ENCODE peak calls at places on chromosomes 2 and 18, in eight cellular contexts. Z is brain microvascular endothelial cell, I is IMR-90, S is omental fat pad, T is uterus, L is coronary artery, Y is WTC11, D is lung. U is an unnamed sample.

GRCh38 chr18:38695559-38696270 is 1130.1 kb upstream of the CELF4 start:
- DNase-seq in Z (no peak), I (no peak), S (no peak), T (no peak), L (no peak), Y (no peak), D (no peak), U (no peak)

GRCh38 chr2:240466579-240467148 is 31.2 kb downstream of the GPC1 start:
- DNase-seq in Z (no peak), I (no peak), S (peak; percentile 18), T (peak; percentile 8), L (no peak), Y (peak; percentile 5), D (peak; percentile 28), U (peak; percentile 55)

GRCh38 chr2:240429341-240429871 is 6.1 kb upstream of the GPC1 start:
- DNase-seq in Z (no peak), I (no peak), S (peak; percentile 14), T (no peak), L (peak; percentile 71), Y (no peak), D (no peak), U (peak; percentile 33)

GRCh38 chr2:36366491-36367120 is 11.0 kb downstream of the CRIM1 start:
- DNase-seq in Z (no peak), I (no peak), S (no peak), T (no peak), L (no peak), Y (no peak), D (no peak), U (no peak)

GRCh38 chr2:192814376-192814775 is 619.6 kb upstream of the TMEFF2 start:
- DNase-seq in Z (no peak), I (no peak), S (no peak), T (no peak), L (no peak), Y (no peak), D (no peak), U (no peak)

GRCh38 chr2:182606728-182607681 is 109.1 kb upstream of the DNAJC10 start:
- DNase-seq in Z (no peak), I (no peak), S (no peak), T (no peak), L (no peak), Y (no peak), D (no peak), U (no peak)

GRCh38 chr2:85468704-85469349 is 50.3 kb downstream of the SH2D6 start:
- DNase-seq in Z (no peak), I (peak; percentile 58), S (no peak), T (no peak), L (no peak), Y (no peak), D (no peak), U (no peak)

GRCh38 chr18:45588831-45589558 is 26.3 kb upstream of the SLC14A2 start:
- DNase-seq in Z (no peak), I (peak; percentile 60), S (no peak), T (peak; percentile 73), L (no peak), Y (no peak), D (no peak), U (no peak)

GRCh38 chr2:74511104-74511989 is 2.9 kb upstream of the TLX2 start:
- DNase-seq in Z (no peak), I (peak; percentile 37), S (no peak), T (no peak), L (no peak), Y (no peak), D (no peak), U (no peak)

GRCh38 chr2:221527759-221528444 is 44.2 kb downstream of the EPHA4 start:
- DNase-seq in Z (no peak), I (peak; percentile 45), S (no peak), T (no peak), L (no peak), Y (no peak), D (no peak), U (no peak)

GRCh38 chr2:114518738-114519137 is 76.3 kb downstream of the DPP10 start:
- DNase-seq in Z (no peak), I (no peak), S (no peak), T (no peak), L (no peak), Y (no peak), D (no peak), U (no peak)

GRCh38 chr2:152201466-152201830 is 25.9 kb upstream of the STAM2 start:
- DNase-seq in Z (no peak), I (no peak), S (no peak), T (no peak), L (no peak), Y (no peak), D (no peak), U (no peak)

GRCh38 chr2:152200101-152200500 is 24.5 kb upstream of the STAM2 start:
- DNase-seq in Z (no peak), I (peak; percentile 8), S (no peak), T (no peak), L (no peak), Y (no peak), D (no peak), U (no peak)

GRCh38 chr2:152198499-152198898 is 22.9 kb upstream of the STAM2 start:
- DNase-seq in Z (no peak), I (no peak), S (no peak), T (no peak), L (no peak), Y (no peak), D (no peak), U (no peak)

GRCh38 chr2:152200562-152201465 is 25.3 kb upstream of the STAM2 start:
- DNase-seq in Z (peak; percentile 99), I (peak; percentile 98), S (peak; percentile 77), T (peak; percentile 79), L (peak; percentile 88), Y (peak; percentile 25), D (peak; percentile 77), U (peak; percentile 76)
- TF ChIP-seq CTCF in Z (no peak), I (no peak), S (no peak), T (no peak), L (no peak), Y (no peak), D (no peak), U (no peak)

DNA sequence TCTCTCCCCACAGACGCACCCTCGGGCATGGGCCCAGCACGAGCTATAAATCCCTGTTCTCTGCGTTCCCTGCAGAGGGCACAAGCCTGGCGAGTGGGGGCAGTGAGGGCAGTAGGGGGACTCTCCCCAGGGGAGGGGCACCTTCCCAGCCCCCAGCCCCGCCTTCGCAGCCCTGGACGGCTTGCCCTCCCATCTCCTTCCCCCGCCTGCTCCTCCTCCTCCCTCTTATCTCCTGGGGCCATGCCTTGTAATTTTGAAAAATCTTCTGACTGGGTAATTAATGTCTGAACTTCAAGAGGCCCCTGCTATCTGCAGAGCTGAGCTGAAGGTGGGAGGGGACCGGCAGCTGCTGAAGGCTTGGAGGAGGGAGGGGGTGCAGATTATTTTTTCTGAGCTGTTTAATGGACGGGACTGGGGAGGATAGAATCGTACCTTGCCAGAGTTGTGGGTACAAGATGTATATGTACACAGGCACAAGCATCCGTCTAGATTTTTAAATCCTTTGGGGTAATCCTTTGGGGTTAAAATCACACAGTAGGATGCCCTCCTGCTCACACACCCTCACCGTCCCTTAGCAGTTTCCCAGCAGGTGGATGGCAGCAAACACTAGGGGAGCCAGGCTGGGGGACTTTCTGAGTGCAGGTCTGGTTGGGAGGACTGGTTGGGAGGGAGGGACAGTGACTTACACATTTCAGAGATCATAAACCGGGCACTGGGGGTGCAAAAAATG is 121.9 kb downstream of the SMAD7 start:
- DNase-seq in Z (no peak), I (no peak), S (peak; percentile 12), T (peak; percentile 22), L (peak; percentile 71), Y (peak; percentile 36), D (no peak), U (peak; percentile 67)
- TF ChIP-seq CTCF in Z (peak; percentile 35), I (no peak), S (no peak), T (no peak), L (no peak), Y (no peak), D (no peak), U (no peak)

GRCh38 chr2:143071185-143071876 is 57.9 kb upstream of the ARHGAP15 start:
- DNase-seq in Z (no peak), I (no peak), S (no peak), T (no peak), L (no peak), Y (no peak), D (no peak), U (no peak)

GRCh38 chr2:143081616-143082015 is 47.6 kb upstream of the ARHGAP15 start:
- DNase-seq in Z (no peak), I (no peak), S (no peak), T (no peak), L (no peak), Y (no peak), D (no peak), U (no peak)

GRCh38 chr2:143070688-143071087 is 58.5 kb upstream of the ARHGAP15 start:
- DNase-seq in Z (no peak), I (no peak), S (no peak), T (no peak), L (no peak), Y (no peak), D (no peak), U (no peak)

GRCh38 chr2:143078106-143078505 is 51.1 kb upstream of the ARHGAP15 start:
- DNase-seq in Z (no peak), I (no peak), S (no peak), T (no peak), L (no peak), Y (no peak), D (no peak), U (no peak)

DNA sequence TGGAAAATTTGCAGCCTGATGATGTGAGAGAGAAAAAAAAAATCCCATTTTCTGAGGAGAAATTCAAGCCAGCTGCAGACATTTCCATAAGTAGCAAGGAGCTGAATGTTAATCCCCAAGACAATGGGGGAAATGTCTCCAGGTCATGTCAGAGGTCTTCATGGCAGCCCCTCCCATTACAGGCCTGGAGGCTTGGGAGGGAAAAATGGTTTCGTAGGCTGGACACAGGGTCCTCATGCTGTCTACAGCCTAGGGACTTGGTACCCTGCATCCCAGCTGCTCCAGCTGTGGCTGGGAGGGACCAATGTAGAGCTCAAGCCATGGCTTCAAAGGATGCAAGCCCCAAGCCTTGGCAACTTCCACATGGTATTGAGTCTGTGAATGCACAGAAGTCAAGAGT is 53.5 kb upstream of the ARHGAP15 start:
- DNase-seq in Z (no peak), I (no peak), S (no peak), T (no peak), L (no peak), Y (no peak), D (no peak), U (no peak)
- TF ChIP-seq CTCF in Z (no peak), I (no peak), S (no peak), T (no peak), L (no peak), Y (no peak), D (no peak), U (no peak)

GRCh38 chr2:1889099-1889650 is 144.9 kb upstream of the PXDN start:
- DNase-seq in Z (no peak), I (no peak), S (no peak), T (no peak), L (no peak), Y (no peak), D (no peak), U (no peak)

GRCh38 chr2:1884933-1885580 is 140.7 kb upstream of the PXDN start:
- DNase-seq in Z (peak; percentile 91), I (peak; percentile 19), S (no peak), T (no peak), L (no peak), Y (no peak), D (no peak), U (peak; percentile 74)

GRCh38 chr2:1887915-1888314 is 143.6 kb upstream of the PXDN start:
- DNase-seq in Z (no peak), I (peak; percentile 3), S (no peak), T (no peak), L (no peak), Y (no peak), D (no peak), U (no peak)

GRCh38 chr2:1887106-1887505 is 142.8 kb upstream of the PXDN start:
- DNase-seq in Z (no peak), I (no peak), S (no peak), T (no peak), L (no peak), Y (no peak), D (no peak), U (no peak)

GRCh38 chr2:1886405-1886992 is 142.2 kb upstream of the PXDN start:
- DNase-seq in Z (peak; percentile 83), I (peak; percentile 66), S (peak; percentile 64), T (peak; percentile 25), L (no peak), Y (peak; percentile 83), D (peak; percentile 63), U (no peak)
- TF ChIP-seq CTCF in Z (peak; percentile 90), I (peak; percentile 63), S (peak; percentile 17), T (peak; percentile 39), L (no peak), Y (peak; percentile 76), D (peak; percentile 44), U (peak; percentile 38)

U was measured in ascending aorta.